ENCODE peak calls at places on chromosomes 4 and X, in five cellular contexts. G is GM23248, M is endodermal cell, K is Panc1, O is cardiac muscle cell. Y is an unnamed sample.
A peak's percentile ranks its signal among the peaks of the same experiment; 100 is the strongest.

GRCh38 chrX:24242649-24243556 is 71.0 kb downstream of the SUPT20HL2 start:
- DNase-seq in G (peak; percentile 77), M (peak; percentile 56), K (no peak), O (no peak), Y (no peak)

GRCh38 chr4:9964884-9965283 is 56.4 kb downstream of the SLC2A9 start:
- DNase-seq in G (no peak), M (no peak), K (no peak), O (no peak), Y (no peak)

GRCh38 chrX:72634321-72634720 is 61.7 kb upstream of the HDAC8 start:
- DNase-seq in G (no peak), M (no peak), K (no peak), O (no peak), Y (no peak)

GRCh38 chr4:151454513-151454912 is 45.5 kb downstream of the FHIP1A start:
- DNase-seq in G (no peak), M (no peak), K (no peak), O (no peak), Y (no peak)

GRCh38 chr4:57156242-57156990 is 46.2 kb upstream of the IGFBP7 start:
- DNase-seq in G (peak; percentile 23), M (no peak), K (no peak), O (no peak), Y (no peak)

GRCh38 chr4:15961778-15962510 is 1.0 kb downstream of the FGFBP2 start:
- DNase-seq in G (peak; percentile 16), M (no peak), K (no peak), O (no peak), Y (no peak)

GRCh38 chrX:110374544-110374943 is 15.9 kb downstream of the RTL9 start:
- DNase-seq in G (no peak), M (no peak), K (no peak), O (no peak), Y (peak; percentile 15)

GRCh38 chrX:140817943-140818342 is 108.4 kb downstream of the LINC00632 start:
- DNase-seq in G (peak; percentile 32), M (no peak), K (no peak), O (peak; percentile 17), Y (no peak)

GRCh38 chr4:47741200-47741599 is 96.7 kb downstream of the CORIN start:
- DNase-seq in G (peak; percentile 8), M (no peak), K (no peak), O (no peak), Y (no peak)

GRCh38 chr4:73583661-73584060 is 36.6 kb downstream of the RASSF6 start:
- DNase-seq in G (no peak), M (no peak), K (no peak), O (no peak), Y (no peak)

GRCh38 chr4:51895816-51896408 is 53.0 kb downstream of the DCUN1D4 start:
- DNase-seq in G (peak; percentile 83), M (peak; percentile 87), K (peak; percentile 36), O (peak; percentile 80), Y (peak; percentile 72)

GRCh38 chr4:72997409-72997808 is 72.1 kb downstream of the COX18 start:
- DNase-seq in G (peak; percentile 33), M (no peak), K (no peak), O (no peak), Y (no peak)

GRCh38 chr4:34181311-34181808 is 2063.0 kb downstream of the ARAP2 start:
- DNase-seq in G (peak; percentile 92), M (no peak), K (no peak), O (no peak), Y (no peak)

GRCh38 chr4:156378053-156378665 is 424.5 kb upstream of the CTSO start:
- DNase-seq in G (peak; percentile 43), M (peak; percentile 64), K (no peak), O (peak; percentile 26), Y (peak; percentile 24)

GRCh38 chr4:40403079-40403478 is 67.9 kb downstream of the CHRNA9 start:
- DNase-seq in G (no peak), M (no peak), K (no peak), O (peak; percentile 28), Y (no peak)

GRCh38 chrX:39755152-39756032 is 342.4 kb downstream of the BCOR start:
- DNase-seq in G (peak; percentile 93), M (peak; percentile 78), K (no peak), O (no peak), Y (peak; percentile 81)

GRCh38 chr4:128565565-128566186 is 243.8 kb upstream of the JADE1 start:
- DNase-seq in G (peak; percentile 21), M (peak; percentile 91), K (no peak), O (peak; percentile 69), Y (peak; percentile 51)

GRCh38 chrX:68991691-68992345 is 163.0 kb downstream of the EFNB1 start:
- DNase-seq in G (no peak), M (no peak), K (no peak), O (no peak), Y (no peak)

GRCh38 chrX:110985470-110985869 is 110.5 kb upstream of the PAK3 start:
- DNase-seq in G (no peak), M (no peak), K (no peak), O (no peak), Y (no peak)

GRCh38 chr4:121597346-121597934 is 99.3 kb downstream of the ANXA5 start:
- DNase-seq in G (peak; percentile 38), M (no peak), K (no peak), O (no peak), Y (no peak)

GRCh38 chr4:109548655-109549054 is 11.4 kb upstream of the MCUB start:
- DNase-seq in G (peak; percentile 84), M (no peak), K (no peak), O (no peak), Y (no peak)

GRCh38 chr4:128863314-128864075 is 54.0 kb downstream of the JADE1 start:
- DNase-seq in G (peak; percentile 79), M (peak; percentile 97), K (peak; percentile 38), O (peak; percentile 83), Y (peak; percentile 85)

GRCh38 chr4:125741825-125742452 is 427.2 kb downstream of the FAT4 start:
- DNase-seq in G (peak; percentile 65), M (no peak), K (no peak), O (no peak), Y (peak; percentile 6)

DNA sequence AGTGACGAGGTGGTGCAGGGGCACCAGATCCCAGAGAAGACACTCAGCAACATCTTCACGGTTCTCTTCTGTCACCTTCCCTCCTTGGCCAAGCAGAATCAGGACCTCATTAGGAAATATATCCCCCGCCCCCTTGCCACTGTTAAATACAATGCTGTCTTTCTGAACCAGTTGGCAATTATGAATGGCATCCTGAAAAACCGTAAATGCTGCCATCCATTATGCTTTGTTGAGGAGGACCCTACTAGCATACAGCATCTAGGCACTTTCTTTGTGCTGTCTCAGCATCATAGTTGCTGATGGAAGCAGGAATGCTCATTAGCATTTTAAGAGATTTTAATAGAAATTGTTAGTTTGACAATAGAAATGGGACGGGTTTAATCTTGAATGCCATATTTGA is 138.5 kb downstream of the DCLK2 start:
- DNase-seq in G (no peak), M (no peak), K (no peak), O (no peak), Y (no peak)
- H3K4me3 ChIP-seq in G (no peak overlapping the region), M (no peak overlapping the region), K (no peak overlapping the region), O (no peak overlapping the region), Y (no peak overlapping the region)

DNA sequence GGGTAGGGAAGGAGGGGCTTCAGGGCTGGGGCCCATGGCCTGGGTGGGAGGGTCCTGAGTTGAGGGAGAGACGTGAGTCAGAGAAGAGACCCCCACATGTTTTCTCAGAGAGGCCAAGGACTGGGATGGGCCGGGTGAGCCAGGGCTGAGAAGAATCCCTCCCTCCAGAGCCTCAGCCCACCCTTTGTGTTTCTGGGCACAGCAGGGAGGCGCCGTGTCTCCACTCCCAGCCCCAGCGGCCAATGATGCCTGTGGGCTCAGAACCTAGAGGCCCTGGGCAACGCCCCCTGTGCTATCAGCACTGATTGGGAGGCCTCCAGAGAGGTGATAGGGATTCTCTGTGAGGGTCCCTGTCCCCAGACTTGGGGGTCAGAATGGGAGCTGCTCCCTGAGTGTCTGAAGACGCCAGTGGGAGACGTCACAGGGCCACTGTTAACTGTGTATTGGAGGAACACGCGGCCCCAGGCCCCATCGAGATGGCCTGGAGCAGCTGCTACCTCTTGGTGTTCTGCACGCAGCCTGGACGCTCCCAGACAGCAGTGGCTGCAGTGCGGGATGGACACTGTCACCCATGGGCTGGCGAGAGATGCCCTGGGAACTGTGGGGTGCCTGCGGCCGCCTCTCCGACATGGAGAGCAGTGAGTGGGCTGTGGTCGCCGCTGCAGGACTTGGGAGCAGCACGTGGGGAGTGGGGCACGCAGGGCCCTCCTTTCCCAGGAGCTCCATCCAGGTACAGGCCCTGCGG is 8.5 kb downstream of the FGFRL1 start:
- DNase-seq in G (no peak), M (peak; percentile 85), K (no peak), O (no peak), Y (no peak)
- H3K4me1 ChIP-seq in G (no peaks in the 10 kb centered on the region), M (peaks cover 15% of the 10 kb centered on the region), K (peaks cover 6% of the 10 kb centered on the region), O (peaks cover 14% of the 10 kb centered on the region), Y (peaks cover 2% of the 10 kb centered on the region)

DNA sequence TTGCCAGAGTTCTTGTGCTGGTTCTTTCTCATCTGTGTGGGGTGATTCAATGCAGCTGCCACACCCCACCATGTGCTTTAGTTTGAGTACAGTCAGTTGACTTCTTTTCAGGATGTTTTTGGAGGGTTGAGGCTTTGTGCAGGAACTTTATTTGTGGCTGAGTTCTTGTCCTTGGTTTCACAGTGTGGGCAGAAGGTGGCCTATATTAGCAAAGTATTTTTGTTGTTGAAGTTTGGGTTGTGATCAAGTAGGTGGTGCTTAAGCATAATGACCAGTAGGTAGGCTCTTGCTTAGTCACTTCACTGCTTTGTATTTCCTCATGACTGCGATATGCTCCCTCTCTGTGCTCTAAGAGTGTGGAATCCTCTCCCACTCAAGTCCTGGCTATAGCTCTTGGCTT is 80.3 kb downstream of the ARHGAP24 start:
- DNase-seq in G (peak; percentile 47), M (no peak), K (no peak), O (no peak), Y (no peak)
- H3K4me3 ChIP-seq in G (no peak overlapping the region), M (no peak overlapping the region), K (no peak overlapping the region), O (no peak overlapping the region), Y (no peak overlapping the region)

GRCh38 chr4:81852031-81852715 is 380.5 kb upstream of the RASGEF1B start:
- DNase-seq in G (no peak), M (no peak), K (no peak), O (no peak), Y (no peak)
- H3K4me1 ChIP-seq in G (no peaks in the 10 kb centered on the region), M (no peaks in the 10 kb centered on the region), K (no peaks in the 10 kb centered on the region), O (no peaks in the 10 kb centered on the region), Y (no peaks in the 10 kb centered on the region)

DNA sequence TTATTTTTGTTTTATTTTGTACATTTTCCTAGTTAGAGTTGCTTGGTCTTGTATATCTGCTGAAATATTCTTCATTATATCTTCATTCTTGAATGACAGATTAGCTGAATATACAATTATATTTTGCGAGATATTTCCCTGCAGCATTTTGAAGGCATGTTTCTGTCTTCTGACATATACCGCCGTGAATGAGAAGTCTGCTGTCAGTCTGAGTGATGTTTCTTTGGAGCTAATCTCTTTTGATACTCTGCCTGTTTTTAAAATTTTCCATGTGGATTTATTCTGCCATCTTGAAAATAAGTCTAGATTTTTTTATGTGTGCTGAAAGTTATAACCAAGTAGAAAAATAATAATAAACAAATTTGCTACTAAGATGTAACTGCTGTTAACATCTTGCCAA is 148.5 kb downstream of the MAGEC1 start:
- DNase-seq in G (no peak), M (no peak), K (no peak), O (no peak), Y (no peak)
- H3K4me3 ChIP-seq in G (no peak overlapping the region), M (no peak overlapping the region), K (no peak overlapping the region), O (no peak overlapping the region), Y (no peak overlapping the region)

GRCh38 chr4:19286924-19287323 is 964.8 kb upstream of the SLIT2 start:
- DNase-seq in G (no peak), M (no peak), K (no peak), O (no peak), Y (no peak)
- H3K4me1 ChIP-seq in G (no peaks in the 10 kb centered on the region), M (no peaks in the 10 kb centered on the region), K (no peaks in the 10 kb centered on the region), O (no peaks in the 10 kb centered on the region), Y (no peaks in the 10 kb centered on the region)

GRCh38 chrX:148542481-148543255 is 42.3 kb downstream of the AFF2 start:
- DNase-seq in G (no peak), M (no peak), K (no peak), O (no peak), Y (no peak)
- H3K4me3 ChIP-seq in G (no peak overlapping the region), M (no peak overlapping the region), K (no peak overlapping the region), O (no peak overlapping the region), Y (no peak overlapping the region)